ENCODE peak calls at places on chromosomes 5 and 9, in nine cellular contexts. K, S, T, Y, U, V, B, X and Q are unnamed samples.

GRCh38 chr5:127452626-127453025 is 64.8 kb upstream of the PRRC1 start:
- DNase-seq in X (no peak), K (no peak), V (no peak), S (no peak), Y (no peak), T (no peak), U (no peak), B (no peak), Q (no peak)

GRCh38 chr5:170297589-170298462 is at the start of gene LCP2:
- DNase-seq in K (no peak), U (no peak), V (no peak), X (no peak), S (no peak), B (no peak), Y (no peak), T (no peak), Q (no peak)

GRCh38 chr5:123119334-123119986 is 30.4 kb downstream of the PRDM6 start:
- DNase-seq in T (peak), B (no peak), S (peak), Y (peak), K (no peak), U (peak), X (no peak), V (no peak), Q (no peak)

GRCh38 chr9:137880976-137881530 is 3.5 kb downstream of the CACNA1B start:
- DNase-seq in K (no peak), Y (no peak), B (no peak), S (no peak), T (no peak), X (no peak), U (no peak), V (no peak), Q (no peak)

GRCh38 chr9:107467416-107467815 is 22.2 kb downstream of the KLF4 start:
- DNase-seq in X (no peak), S (no peak), B (no peak), Y (no peak), K (no peak), U (no peak), V (no peak), T (no peak), Q (no peak)

GRCh38 chr9:74858753-74859414 is 28.8 kb downstream of the TRPM6 start:
- DNase-seq in U (no peak), T (no peak), B (no peak), X (no peak), V (no peak), Y (no peak), K (no peak), S (peak), Q (no peak)

GRCh38 chr9:101995231-101995630 is 256.8 kb upstream of the GRIN3A start:
- DNase-seq in X (no peak), Y (no peak), B (no peak), V (no peak), K (no peak), S (peak), T (no peak), U (no peak), Q (no peak)

GRCh38 chr5:93598997-93599371 is 16.0 kb downstream of the NR2F1 start:
- DNase-seq in T (no peak), U (no peak), K (no peak), S (no peak), B (no peak), X (no peak), Y (no peak), V (no peak), Q (no peak)

GRCh38 chr9:116361558-116361957 is 208.0 kb downstream of the PAPPA start:
- DNase-seq in X (no peak), U (no peak), V (no peak), B (no peak), T (no peak), S (no peak), Y (no peak), K (no peak), Q (no peak)

GRCh38 chr9:84122572-84122971 is 142.0 kb downstream of the RMI1 start:
- DNase-seq in Y (no peak), T (no peak), X (no peak), V (no peak), K (no peak), U (no peak), S (no peak), B (no peak), Q (no peak)

GRCh38 chr9:34659592-34660253 is 2.7 kb downstream of the CCL27 start:
- DNase-seq in X (no peak), V (no peak), K (peak), B (no peak), Y (no peak), T (no peak), U (peak), S (no peak), Q (no peak)

GRCh38 chr9:86141843-86142242 is 42.5 kb upstream of the GOLM1 start:
- DNase-seq in Y (no peak), K (no peak), U (no peak), B (no peak), T (no peak), X (no peak), S (no peak), V (no peak), Q (no peak)

GRCh38 chr5:149810856-149811255 is 80.7 kb downstream of the PPARGC1B start:
- DNase-seq in V (no peak), Y (no peak), B (no peak), T (no peak), X (no peak), K (no peak), U (no peak), S (no peak), Q (no peak)

GRCh38 chr9:17942498-17942897 is 363.6 kb downstream of the SH3GL2 start:
- DNase-seq in V (no peak), Y (no peak), U (no peak), T (no peak), S (no peak), K (no peak), B (no peak), X (no peak), Q (no peak)

GRCh38 chr9:35608221-35608620 is 3.2 kb downstream of the TESK1 start:
- DNase-seq in Y (no peak), K (no peak), S (no peak), V (no peak), B (no peak), U (no peak), T (no peak), X (no peak), Q (no peak)

GRCh38 chr5:75668348-75668895 is 48.8 kb downstream of the POC5 start:
- DNase-seq in T (no peak), X (no peak), B (no peak), U (no peak), K (no peak), V (no peak), S (peak), Y (no peak), Q (no peak)

GRCh38 chr5:102540251-102540812 is 41.5 kb upstream of the SLCO6A1 start:
- DNase-seq in V (no peak), K (no peak), T (no peak), B (no peak), U (no peak), Y (no peak), S (peak), X (no peak), Q (no peak)

GRCh38 chr9:77731930-77732329 is 83.8 kb upstream of the GNA14 start:
- DNase-seq in V (no peak), B (no peak), K (no peak), Y (no peak), T (no peak), S (peak), U (no peak), X (no peak), Q (no peak)

GRCh38 chr9:93181672-93182435 is 2.1 kb upstream of the WNK2 start:
- DNase-seq in Y (no peak), B (no peak), X (no peak), S (no peak), T (no peak), K (no peak), V (no peak), U (no peak), Q (no peak)

GRCh38 chr5:176735383-176736265 is 74.7 kb upstream of the UNC5A start:
- DNase-seq in Y (no peak), T (peak), B (no peak), S (no peak), X (no peak), V (peak), K (no peak), U (no peak), Q (no peak)

GRCh38 chr5:169656125-169656990 is 19.3 kb downstream of the DOCK2 start:
- DNase-seq in T (no peak), U (no peak), X (no peak), K (no peak), B (no peak), V (no peak), S (peak), Y (no peak), Q (no peak)

GRCh38 chr9:126847051-126847450 is 13.4 kb upstream of the ZBTB34 start:
- DNase-seq in S (no peak), T (no peak), Y (no peak), K (no peak), B (no peak), U (no peak), V (no peak), X (no peak), Q (no peak)

GRCh38 chr5:126984632-126985031 is 45.7 kb downstream of the MARCHF3 start:
- DNase-seq in X (no peak), Y (no peak), U (no peak), T (no peak), K (no peak), V (no peak), B (no peak), S (peak), Q (no peak)

GRCh38 chr5:172765766-172766286 is 5.2 kb downstream of the DUSP1 start:
- DNase-seq in U (no peak), V (no peak), B (no peak), X (no peak), K (peak), S (no peak), Y (no peak), T (no peak), Q (no peak)

GRCh38 chr5:177390363-177391300 is 6.4 kb downstream of the SLC34A1 start:
- DNase-seq in V (peak), B (peak), T (peak), K (peak), X (peak), S (peak), U (peak), Y (peak), Q (peak)

GRCh38 chr5:116486588-116486987 is 88.0 kb downstream of the SEMA6A start:
- DNase-seq in Y (no peak), X (no peak), U (no peak), K (no peak), B (no peak), T (no peak), S (no peak), V (no peak), Q (no peak)

GRCh38 chr5:118611332-118611945 is 376.9 kb downstream of the DTWD2 start:
- DNase-seq in X (no peak), T (peak), K (no peak), U (no peak), B (no peak), Y (peak), V (no peak), S (no peak), Q (peak)

GRCh38 chr5:172841-173251 is 18.4 kb upstream of the LRRC14B start:
- DNase-seq in B (no peak), V (no peak), X (no peak), T (no peak), K (no peak), U (no peak), S (no peak), Y (no peak), Q (no peak)

GRCh38 chr5:109038209-109038840 is 290.6 kb downstream of the FER start:
- DNase-seq in U (peak), Y (no peak), S (no peak), B (no peak), V (no peak), X (no peak), K (no peak), T (no peak), Q (no peak)

GRCh38 chr9:124347206-124347967 is 67.9 kb downstream of the PSMB7 start:
- DNase-seq in K (no peak), U (no peak), Y (no peak), S (no peak), B (no peak), X (no peak), T (no peak), V (peak), Q (no peak)

GRCh38 chr9:3088166-3088702 is 244.3 kb upstream of the PUM3 start:
- DNase-seq in T (peak), U (no peak), X (no peak), Y (no peak), K (no peak), V (no peak), B (no peak), S (no peak), Q (no peak)

GRCh38 chr5:118144540-118144939 is 843.8 kb downstream of the DTWD2 start:
- DNase-seq in U (no peak), Y (no peak), T (no peak), S (no peak), V (no peak), K (no peak), X (no peak), B (no peak), Q (no peak)

DNA sequence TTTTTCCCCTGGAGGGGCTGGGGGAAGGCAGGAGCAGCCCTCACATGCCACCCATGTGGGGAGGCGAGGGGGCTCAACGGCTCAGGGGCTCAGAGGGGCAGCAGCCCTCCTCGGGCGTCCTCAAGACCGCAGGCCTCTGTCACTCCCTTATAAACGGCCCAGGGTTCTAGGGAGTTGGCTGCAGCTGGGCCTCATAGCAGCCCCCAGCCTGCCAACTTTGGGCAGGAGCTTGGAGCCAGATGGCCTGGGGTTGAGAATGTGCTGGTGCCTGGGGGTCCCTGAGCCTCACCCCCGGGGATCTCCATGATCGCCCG is 51.0 kb upstream of the RNU6ATAC start:
- DNase-seq in B (no peak), K (peak), X (no peak), S (no peak), U (no peak), T (no peak), V (no peak), Y (no peak), Q (no peak)
- TF ChIP-seq CTCF in B (no peak), K (no peak), X (no peak), S (no peak), U (no peak), T (no peak), V (no peak), Y (no peak), Q (no peak)

GRCh38 chr5:1242733-1243486 is 17.7 kb downstream of the SLC6A18 start:
- DNase-seq in B (no peak), U (no peak), S (no peak), Y (no peak), X (no peak), T (no peak), K (no peak), V (no peak), Q (no peak)
- TF ChIP-seq CTCF in B (no peak), U (no peak), S (no peak), Y (no peak), X (no peak), T (no peak), K (no peak), V (no peak), Q (no peak)

GRCh38 chr9:98599566-98599965 is 109.2 kb downstream of the GABBR2 start:
- DNase-seq in X (no peak), Y (no peak), B (no peak), S (no peak), K (no peak), U (no peak), V (no peak), T (no peak), Q (no peak)
- TF ChIP-seq CTCF in X (no peak), Y (no peak), B (no peak), S (no peak), K (no peak), U (no peak), V (no peak), T (no peak), Q (no peak)

GRCh38 chr9:22005083-22005699 is 3.9 kb downstream of the CDKN2B start:
- DNase-seq in T (peak), V (no peak), S (peak), K (no peak), U (no peak), X (no peak), B (no peak), Y (no peak), Q (no peak)
- TF ChIP-seq CTCF in T (peak), V (no peak), S (peak), K (no peak), U (no peak), X (no peak), B (no peak), Y (no peak), Q (no peak)

GRCh38 chr9:114538241-114538640 is 33.0 kb upstream of the WHRN start:
- DNase-seq in T (peak), Y (peak), X (no peak), S (no peak), K (no peak), B (peak), V (no peak), U (peak), Q (no peak)
- TF ChIP-seq CTCF in T (peak), Y (peak), X (no peak), S (no peak), K (no peak), B (no peak), V (no peak), U (peak), Q (peak)